ENCODE peak calls at places on chromosomes 12 and 14, in four cellular contexts. One of them, this sample, is unnamed.

GRCh38 chr12:118922405-118922804 is 58.9 kb upstream of the SRRM4 start:
- DNase-seq in MCF 10A: no peak
- DNase-seq in neural crest cell: peak; percentile 36
- DNase-seq in pancreas: no peak
- DNase-seq in this sample: no peak

GRCh38 chr12:52582971-52583456 is 9.4 kb upstream of the KRT74 start:
- DNase-seq in MCF 10A: peak; percentile 82
- DNase-seq in neural crest cell: peak; percentile 64
- DNase-seq in pancreas: peak; percentile 74
- DNase-seq in this sample: peak; percentile 90

GRCh38 chr12:67366530-67367196 is 97.5 kb downstream of the CAND1 start:
- DNase-seq in pancreas: no peak
- DNase-seq in MCF 10A: no peak
- DNase-seq in neural crest cell: no peak
- DNase-seq in this sample: no peak

GRCh38 chr14:44316647-44317432 is 190.2 kb downstream of the FSCB start:
- DNase-seq in neural crest cell: no peak
- DNase-seq in MCF 10A: peak; percentile 97
- DNase-seq in pancreas: peak; percentile 27
- DNase-seq in this sample: peak; percentile 82

GRCh38 chr12:50222275-50222783 is 55.2 kb upstream of the CERS5 start:
- DNase-seq in neural crest cell: peak; percentile 30
- DNase-seq in pancreas: no peak
- DNase-seq in MCF 10A: peak; percentile 85
- DNase-seq in this sample: peak; percentile 74

GRCh38 chr14:34750670-34751069 is 36.3 kb upstream of the CFL2 start:
- DNase-seq in pancreas: no peak
- DNase-seq in neural crest cell: no peak
- DNase-seq in MCF 10A: peak; percentile 42
- DNase-seq in this sample: peak; percentile 8

GRCh38 chr14:64856528-64857445 is 22.9 kb downstream of the SPTB start:
- DNase-seq in MCF 10A: no peak
- DNase-seq in neural crest cell: no peak
- DNase-seq in pancreas: no peak
- DNase-seq in this sample: no peak

GRCh38 chr14:63875311-63875710 is 22.5 kb downstream of the SYNE2 start:
- DNase-seq in pancreas: no peak
- DNase-seq in neural crest cell: no peak
- DNase-seq in MCF 10A: peak; percentile 88
- DNase-seq in this sample: no peak

GRCh38 chr14:74622257-74622656 is 10.2 kb upstream of the LTBP2 start:
- DNase-seq in neural crest cell: no peak
- DNase-seq in pancreas: no peak
- DNase-seq in MCF 10A: no peak
- DNase-seq in this sample: no peak

GRCh38 chr14:54631016-54631415 is 64.1 kb downstream of the SAMD4A start:
- DNase-seq in MCF 10A: no peak
- DNase-seq in neural crest cell: no peak
- DNase-seq in pancreas: no peak
- DNase-seq in this sample: no peak

GRCh38 chr12:112466011-112466422 is 47.3 kb downstream of the PTPN11 start:
- DNase-seq in neural crest cell: no peak
- DNase-seq in MCF 10A: no peak
- DNase-seq in pancreas: no peak
- DNase-seq in this sample: no peak

GRCh38 chr12:52346596-52346995 is 20.7 kb downstream of the KRT85 start:
- DNase-seq in neural crest cell: no peak
- DNase-seq in MCF 10A: no peak
- DNase-seq in pancreas: peak; percentile 27
- DNase-seq in this sample: no peak

GRCh38 chr12:98738002-98738401 is 92.9 kb downstream of the APAF1 start:
- DNase-seq in neural crest cell: no peak
- DNase-seq in pancreas: no peak
- DNase-seq in MCF 10A: no peak
- DNase-seq in this sample: no peak

GRCh38 chr14:68514611-68515194 is 278.2 kb downstream of the ZFP36L1 start:
- DNase-seq in neural crest cell: no peak
- DNase-seq in pancreas: no peak
- DNase-seq in MCF 10A: peak; percentile 35
- DNase-seq in this sample: peak; percentile 37

GRCh38 chr12:31021809-31022492 is 51.7 kb upstream of the DDX11 start:
- DNase-seq in pancreas: no peak
- DNase-seq in neural crest cell: no peak
- DNase-seq in MCF 10A: no peak
- DNase-seq in this sample: no peak

GRCh38 chr12:39464976-39465375 is 22.1 kb upstream of the KIF21A start:
- DNase-seq in pancreas: no peak
- DNase-seq in neural crest cell: no peak
- DNase-seq in MCF 10A: peak; percentile 29
- DNase-seq in this sample: no peak

GRCh38 chr12:71585218-71585617 is 78.4 kb downstream of the ZFC3H1 start:
- DNase-seq in neural crest cell: no peak
- DNase-seq in pancreas: no peak
- DNase-seq in MCF 10A: no peak
- DNase-seq in this sample: no peak

GRCh38 chr14:100710391-100711116 is 16.1 kb upstream of the DLK1 start:
- DNase-seq in MCF 10A: no peak
- DNase-seq in neural crest cell: no peak
- DNase-seq in pancreas: no peak
- DNase-seq in this sample: no peak

GRCh38 chr14:21300892-21301291 is 21.0 kb downstream of the RPGRIP1 start:
- DNase-seq in MCF 10A: no peak
- DNase-seq in pancreas: no peak
- DNase-seq in neural crest cell: peak; percentile 34
- DNase-seq in this sample: no peak

GRCh38 chr14:69288001-69288771 is 28.2 kb downstream of the GALNT16 start:
- DNase-seq in neural crest cell: peak; percentile 16
- DNase-seq in MCF 10A: peak; percentile 33
- DNase-seq in pancreas: peak; percentile 40
- DNase-seq in this sample: peak; percentile 15

GRCh38 chr12:75459755-75460154 is 20.8 kb upstream of the GLIPR1 start:
- DNase-seq in MCF 10A: no peak
- DNase-seq in pancreas: no peak
- DNase-seq in neural crest cell: no peak
- DNase-seq in this sample: no peak

GRCh38 chr14:73613419-73613963 is 1.2 kb downstream of the ACOT6 start:
- DNase-seq in MCF 10A: peak; percentile 6
- DNase-seq in pancreas: no peak
- DNase-seq in neural crest cell: no peak
- DNase-seq in this sample: no peak

GRCh38 chr14:87617079-87617478 is 375.9 kb downstream of the GALC start:
- DNase-seq in neural crest cell: no peak
- DNase-seq in pancreas: no peak
- DNase-seq in MCF 10A: no peak
- DNase-seq in this sample: no peak

GRCh38 chr14:54650331-54651017 is 83.5 kb downstream of the SAMD4A start:
- DNase-seq in pancreas: no peak
- DNase-seq in MCF 10A: no peak
- DNase-seq in neural crest cell: no peak
- DNase-seq in this sample: no peak

GRCh38 chr12:84397279-84397678 is 515.3 kb downstream of the SLC6A15 start:
- DNase-seq in pancreas: no peak
- DNase-seq in MCF 10A: peak; percentile 12
- DNase-seq in neural crest cell: no peak
- DNase-seq in this sample: peak; percentile 4

GRCh38 chr14:64464695-64465094 is 604 bp upstream of the AKAP5 start:
- DNase-seq in MCF 10A: peak; percentile 3
- DNase-seq in pancreas: no peak
- DNase-seq in neural crest cell: no peak
- DNase-seq in this sample: peak; percentile 14

GRCh38 chr12:100820314-100820713 is 25.7 kb downstream of the ANO4 start:
- DNase-seq in MCF 10A: no peak
- DNase-seq in pancreas: no peak
- DNase-seq in neural crest cell: no peak
- DNase-seq in this sample: no peak

GRCh38 chr12:64083285-64084210 is 138.5 kb downstream of the KICS2 start:
- DNase-seq in neural crest cell: no peak
- DNase-seq in pancreas: peak; percentile 86
- DNase-seq in MCF 10A: peak; percentile 86
- DNase-seq in this sample: no peak

GRCh38 chr12:81395431-81395830 is 317.6 kb downstream of the ACSS3 start:
- DNase-seq in MCF 10A: no peak
- DNase-seq in neural crest cell: no peak
- DNase-seq in pancreas: no peak
- DNase-seq in this sample: no peak

GRCh38 chr12:38736821-38737220 is 168.6 kb downstream of the CPNE8 start:
- DNase-seq in neural crest cell: no peak
- DNase-seq in pancreas: no peak
- DNase-seq in MCF 10A: no peak
- DNase-seq in this sample: no peak

GRCh38 chr12:58711968-58712367 is 208.3 kb downstream of the LRIG3 start:
- DNase-seq in pancreas: no peak
- DNase-seq in MCF 10A: no peak
- DNase-seq in neural crest cell: no peak
- DNase-seq in this sample: no peak

GRCh38 chr14:24481622-24482324 is 26.3 kb downstream of the CMA1 start:
- DNase-seq in MCF 10A: peak; percentile 51
- DNase-seq in pancreas: peak; percentile 29
- DNase-seq in neural crest cell: peak; percentile 40
- DNase-seq in this sample: peak; percentile 82

GRCh38 chr12:128259556-128260070 is 7.4 kb upstream of the TMEM132C start:
- DNase-seq in neural crest cell: peak; percentile 64
- DNase-seq in pancreas: peak; percentile 48
- DNase-seq in MCF 10A: no peak
- DNase-seq in this sample: no peak

GRCh38 chr12:107329569-107330324 is 236.4 kb upstream of the CRY1 start:
- DNase-seq in neural crest cell: no peak
- DNase-seq in MCF 10A: peak; percentile 57
- DNase-seq in pancreas: no peak
- DNase-seq in this sample: no peak

GRCh38 chr14:94517641-94518257 is 8.5 kb upstream of the SERPINA12 start:
- DNase-seq in pancreas: no peak
- DNase-seq in neural crest cell: no peak
- DNase-seq in MCF 10A: no peak
- DNase-seq in this sample: no peak

GRCh38 chr14:94394025-94394493 is 5.7 kb upstream of the SERPINA1 start:
- DNase-seq in pancreas: no peak
- DNase-seq in neural crest cell: no peak
- DNase-seq in MCF 10A: no peak
- DNase-seq in this sample: no peak

GRCh38 chr14:100577986-100578431 is 9.2 kb downstream of the BEGAIN start:
- DNase-seq in MCF 10A: no peak
- DNase-seq in neural crest cell: no peak
- DNase-seq in pancreas: no peak
- DNase-seq in this sample: no peak

GRCh38 chr14:76373456-76373855 is 2.5 kb upstream of the ESRRB start:
- DNase-seq in neural crest cell: no peak
- DNase-seq in MCF 10A: no peak
- DNase-seq in pancreas: no peak
- DNase-seq in this sample: no peak
- TF ChIP-seq CTCF in neural crest cell: no peak
- TF ChIP-seq CTCF in MCF 10A: no peak
- TF ChIP-seq CTCF in pancreas: no peak
- TF ChIP-seq CTCF in this sample: no peak

DNA sequence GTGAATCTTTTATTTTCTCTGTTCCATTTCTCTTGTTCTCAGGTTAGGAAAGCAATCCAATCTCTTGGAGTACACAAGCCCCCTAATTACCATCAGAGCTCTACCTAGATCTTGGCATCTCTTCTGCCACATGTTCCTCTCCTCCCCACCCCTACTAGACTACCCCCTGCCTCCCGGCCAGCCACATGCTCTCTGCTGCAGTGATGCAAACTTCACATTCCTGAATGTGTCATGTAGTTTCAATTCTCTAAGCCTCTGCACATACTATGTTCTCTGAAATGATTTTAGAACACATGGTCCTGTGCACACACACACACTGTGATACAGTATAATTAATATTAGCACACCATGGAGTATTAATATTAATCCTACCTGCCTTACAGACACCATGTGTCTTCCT is 104.6 kb downstream of the EFCAB11 start:
- DNase-seq in pancreas: no peak
- DNase-seq in MCF 10A: no peak
- DNase-seq in neural crest cell: no peak
- DNase-seq in this sample: no peak
- TF ChIP-seq CTCF in pancreas: no peak
- TF ChIP-seq CTCF in MCF 10A: no peak
- TF ChIP-seq CTCF in neural crest cell: no peak
- TF ChIP-seq CTCF in this sample: no peak

GRCh38 chr12:120145164-120145563 is 28.6 kb upstream of the RAB35 start:
- DNase-seq in MCF 10A: no peak
- DNase-seq in pancreas: no peak
- DNase-seq in neural crest cell: no peak
- DNase-seq in this sample: no peak
- TF ChIP-seq CTCF in MCF 10A: no peak
- TF ChIP-seq CTCF in pancreas: no peak
- TF ChIP-seq CTCF in neural crest cell: no peak
- TF ChIP-seq CTCF in this sample: no peak

DNA sequence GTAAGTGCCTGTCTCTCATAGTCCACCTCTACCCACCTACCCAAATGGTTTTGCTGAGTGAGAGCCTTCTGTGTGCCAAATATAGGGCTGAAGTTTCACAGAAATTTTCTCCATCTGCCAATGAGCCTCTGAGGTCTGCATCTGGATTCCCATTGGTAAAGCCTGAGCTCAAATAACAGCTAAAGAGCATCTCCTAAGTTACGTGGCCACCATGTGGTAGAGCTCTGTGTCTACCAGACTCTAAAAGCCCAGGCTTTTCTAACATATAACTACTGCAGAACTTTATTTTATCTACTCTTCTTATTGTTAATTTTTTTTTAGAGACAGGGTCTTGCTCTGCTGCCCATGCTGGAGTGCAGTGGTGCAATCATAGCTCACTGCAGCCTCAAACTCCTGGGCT is 16.0 kb downstream of the AMDHD1 start:
- DNase-seq in pancreas: no peak
- DNase-seq in neural crest cell: no peak
- DNase-seq in MCF 10A: peak; percentile 22
- DNase-seq in this sample: peak; percentile 9
- TF ChIP-seq CTCF in pancreas: no peak
- TF ChIP-seq CTCF in neural crest cell: no peak
- TF ChIP-seq CTCF in MCF 10A: peak; percentile 11
- TF ChIP-seq CTCF in this sample: no peak

DNA sequence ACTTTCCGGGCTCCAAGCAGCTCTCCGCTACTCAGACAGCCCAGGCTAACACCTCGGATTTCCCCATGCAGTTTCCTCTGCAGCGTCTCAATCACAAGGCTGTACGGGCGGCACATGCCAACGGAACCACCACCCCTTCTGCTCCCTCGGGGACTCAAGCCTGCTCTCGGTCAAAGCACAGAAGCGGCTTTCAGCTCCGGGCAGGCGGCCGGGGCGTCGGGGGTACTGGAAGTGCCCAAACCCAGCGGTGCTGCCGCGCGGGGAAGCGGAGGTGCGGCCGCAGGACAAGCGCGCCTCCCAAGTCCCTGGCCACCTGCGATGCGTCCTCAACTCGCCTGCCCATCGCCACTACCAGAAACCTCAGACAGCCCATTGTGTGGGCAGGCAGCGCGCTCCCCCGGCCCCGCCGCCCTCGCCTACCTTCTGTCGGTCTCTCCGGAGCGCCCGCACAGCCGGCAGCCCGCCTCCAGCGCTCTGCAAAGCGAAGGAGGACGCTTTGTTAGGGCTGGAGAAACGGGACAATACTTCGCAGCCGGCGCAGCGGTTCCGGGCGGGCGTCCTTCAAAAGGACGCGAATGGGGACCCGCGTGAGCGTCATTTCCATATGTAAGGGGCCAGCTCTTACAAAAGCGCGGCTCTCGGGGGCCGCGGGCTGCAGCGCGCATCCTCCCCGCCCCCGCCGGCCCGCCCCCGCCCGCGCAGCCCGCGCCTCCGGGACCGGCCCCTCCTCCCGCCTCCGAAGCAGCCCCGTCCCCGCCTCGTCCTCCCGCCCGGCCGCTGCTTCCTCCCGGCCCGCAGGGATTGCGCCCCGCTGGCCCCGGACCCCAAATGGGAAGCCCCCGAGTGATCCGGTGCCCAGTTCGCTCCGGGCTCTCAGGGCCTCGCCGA is 674 bp downstream of the NIN start:
- DNase-seq in MCF 10A: peak; percentile 44
- DNase-seq in pancreas: peak; percentile 44
- DNase-seq in neural crest cell: peak; percentile 60
- DNase-seq in this sample: peak; percentile 32
- TF ChIP-seq CTCF in MCF 10A: no peak
- TF ChIP-seq CTCF in pancreas: no peak
- TF ChIP-seq CTCF in neural crest cell: no peak
- TF ChIP-seq CTCF in this sample: no peak